ENCODE peak calls at places on chromosomes 4 and X, in five cellular contexts. U is cardiac muscle cell, N is choroid plexus epithelial cell, E is GM06990, R is AG09309. C is an unnamed sample.

GRCh38 chr4:188110741-188111458 is 1.5 kb upstream of the TRIML2 start:
- DNase-seq in U (no peak), N (peak), E (no peak), R (no peak), C (no peak)

GRCh38 chr4:6277935-6278800 is 8.5 kb downstream of the WFS1 start:
- DNase-seq in U (no peak), N (no peak), E (no peak), R (no peak), C (no peak)

GRCh38 chrX:15349046-15349445 is 13.7 kb upstream of the PIGA start:
- DNase-seq in U (peak), N (peak), E (peak), R (peak), C (no peak)

GRCh38 chr4:170278481-170278880 is 188.7 kb upstream of the AADAT start:
- DNase-seq in U (no peak), N (no peak), E (no peak), R (no peak), C (no peak)

GRCh38 chr4:141081921-141082381 is 51.3 kb downstream of the RNF150 start:
- DNase-seq in U (no peak), N (no peak), E (no peak), R (no peak), C (no peak)

GRCh38 chrX:101442095-101442494 is 34.1 kb downstream of the HNRNPH2 start:
- DNase-seq in U (no peak), N (peak), E (no peak), R (no peak), C (no peak)

GRCh38 chrX:2577844-2578444 is 77.2 kb upstream of the DHRSX start:
- DNase-seq in U (no peak), N (peak), E (no peak), R (peak), C (no peak)

GRCh38 chrX:7689791-7690412 is 153.1 kb upstream of the VCX start:
- DNase-seq in U (no peak), N (no peak), E (no peak), R (no peak), C (no peak)

GRCh38 chr4:23920296-23920695 is 30.4 kb upstream of the PPARGC1A start:
- DNase-seq in U (no peak), N (no peak), E (no peak), R (no peak), C (no peak)

GRCh38 chr4:95531141-95531540 is 17.6 kb downstream of the UNC5C start:
- DNase-seq in U (peak), N (no peak), E (no peak), R (no peak), C (no peak)

GRCh38 chr4:102553982-102554381 is 52.8 kb downstream of the NFKB1 start:
- DNase-seq in U (no peak), N (peak), E (no peak), R (no peak), C (no peak)

GRCh38 chrX:151088221-151088620 is 88.2 kb upstream of the GPR50 start:
- DNase-seq in U (no peak), N (no peak), E (no peak), R (no peak), C (no peak)

GRCh38 chr4:120071192-120071795 is 4.6 kb upstream of the MAD2L1 start:
- DNase-seq in U (peak), N (peak), E (peak), R (no peak), C (no peak)

GRCh38 chr4:31647776-31648175 is 927.6 kb downstream of the PCDH7 start:
- DNase-seq in U (no peak), N (no peak), E (no peak), R (no peak), C (no peak)
- H3K4me3 ChIP-seq in U (no peak), N (no peak), E (no peak), R (no peak), C (no peak)

DNA sequence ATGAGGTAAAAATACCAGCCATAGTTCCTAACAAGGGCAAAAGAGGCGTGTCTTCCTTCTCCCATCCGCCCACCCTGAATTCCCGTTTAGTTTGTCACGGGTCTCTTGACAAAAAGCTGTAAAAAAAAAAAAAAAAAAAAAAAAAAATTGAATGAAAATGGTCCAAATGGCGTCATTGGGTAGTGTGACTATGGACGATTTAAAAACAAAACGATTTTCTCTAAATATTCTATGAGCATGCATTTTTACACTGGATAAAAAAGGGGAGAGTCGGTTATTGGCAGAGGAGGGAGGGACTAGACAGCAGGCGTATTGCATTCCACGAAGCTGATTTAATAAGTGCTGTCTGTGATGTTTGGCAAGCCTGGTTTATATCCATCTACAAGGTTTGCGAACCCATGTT is at the start of gene FAM133A:
- DNase-seq in U (peak), N (peak), E (no peak), R (no peak), C (peak)
- H3K4me3 ChIP-seq in U (peak), N (peak), E (peak), R (peak), C (peak)

DNA sequence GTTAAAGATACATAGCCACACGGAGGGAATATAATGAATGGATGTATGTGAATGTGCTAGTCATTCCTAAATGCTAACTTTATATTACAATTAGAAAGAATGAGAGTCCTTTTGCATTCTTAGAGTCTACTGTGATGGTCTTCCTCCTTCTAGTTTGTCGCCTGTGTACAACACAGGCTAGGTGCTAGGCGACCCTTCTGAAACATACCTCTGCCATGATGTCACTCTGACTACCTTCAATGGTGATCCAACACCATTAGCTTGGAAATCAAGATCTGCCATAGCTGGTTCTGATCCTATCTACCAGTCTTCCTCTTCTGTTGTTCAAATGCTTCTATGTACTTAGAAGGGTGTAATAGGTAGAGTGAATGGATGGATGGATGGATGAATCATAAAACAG is 151.2 kb downstream of the MGST2 start:
- DNase-seq in U (no peak), N (no peak), E (no peak), R (no peak), C (no peak)
- H3K4me3 ChIP-seq in U (no peak), N (no peak), E (no peak), R (no peak), C (no peak)

GRCh38 chrX:30887288-30887687 is 1.8 kb downstream of the TAB3 start:
- DNase-seq in U (no peak), N (no peak), E (no peak), R (no peak), C (no peak)
- H3K4me3 ChIP-seq in U (no peak), N (no peak), E (no peak), R (no peak), C (peak)

GRCh38 chr4:39354178-39354503 is 12.0 kb downstream of the RFC1 start:
- DNase-seq in U (no peak), N (no peak), E (no peak), R (no peak), C (no peak)
- H3K4me3 ChIP-seq in U (no peak), N (peak), E (peak), R (peak), C (peak)

DNA sequence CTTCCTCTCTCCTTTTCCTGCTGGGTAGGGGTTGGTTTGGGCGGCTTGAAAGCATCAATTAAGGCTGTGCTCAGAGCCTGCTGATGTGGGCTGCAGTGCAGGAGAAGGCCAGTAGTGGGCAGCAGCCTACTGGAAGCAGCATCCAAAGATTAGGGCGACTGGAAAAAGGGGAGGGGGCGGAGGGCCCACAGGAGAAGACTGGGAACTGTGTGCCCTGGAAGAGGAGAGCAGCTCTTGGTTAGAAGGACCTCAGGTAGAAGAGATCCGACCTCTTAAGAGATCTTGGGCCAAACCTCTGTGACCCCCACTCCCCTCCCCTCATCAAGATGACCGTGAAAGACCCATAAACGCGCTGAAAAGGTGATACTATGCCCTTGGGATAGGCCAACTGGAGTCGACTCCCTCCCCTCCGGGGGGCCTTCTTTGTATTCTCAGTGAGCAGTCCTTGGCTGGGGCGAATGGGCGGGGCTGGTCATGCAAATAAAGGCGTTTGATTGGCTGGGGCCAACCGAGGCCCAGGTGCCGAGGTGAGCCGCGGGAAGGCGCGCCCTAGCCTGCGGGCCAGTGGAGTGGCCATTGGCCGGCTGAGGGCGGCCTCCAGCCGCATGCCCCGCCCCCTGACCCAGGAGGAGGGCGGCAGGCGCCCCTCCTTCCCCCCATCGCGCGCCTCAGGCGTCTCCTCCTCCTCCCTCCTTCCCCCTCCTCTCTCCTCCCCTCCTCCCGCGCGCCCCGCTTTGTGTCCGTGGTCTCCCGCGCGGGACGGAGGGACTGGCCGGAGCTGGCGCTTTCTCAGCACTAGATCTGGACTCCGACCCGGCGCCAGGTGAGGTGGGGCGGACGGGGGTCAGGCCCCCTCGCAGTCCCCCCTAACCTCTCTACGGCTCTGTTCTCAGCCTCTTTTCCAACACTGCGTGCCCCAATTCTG is 10.1 kb downstream of the DLG3 start:
- DNase-seq in U (peak), N (peak), E (peak), R (no peak), C (no peak)
- H3K4me3 ChIP-seq in U (peak), N (peak), E (peak), R (peak), C (peak)

GRCh38 chr4:1056671-1057402 is 45.4 kb downstream of the FGFRL1 start:
- DNase-seq in U (no peak), N (no peak), E (no peak), R (no peak), C (no peak)

GRCh38 chr4:1057403-1057745 is 45.9 kb downstream of the FGFRL1 start:
- DNase-seq in U (no peak), N (no peak), E (no peak), R (no peak), C (no peak)

GRCh38 chr4:1053080-1053661 is 41.7 kb downstream of the FGFRL1 start:
- DNase-seq in U (no peak), N (peak), E (no peak), R (peak), C (no peak)

GRCh38 chr4:1058198-1058996 is 47.0 kb downstream of the FGFRL1 start:
- DNase-seq in U (peak), N (no peak), E (no peak), R (no peak), C (no peak)

GRCh38 chr4:1055721-1056590 is 44.5 kb downstream of the FGFRL1 start:
- DNase-seq in U (no peak), N (peak), E (peak), R (no peak), C (no peak)
- H3K4me3 ChIP-seq in U (no peak), N (no peak), E (peak), R (no peak), C (no peak)

C was measured in thoracic aorta.